ENCODE peak calls at places on chromosomes 16 and 17, in eight cellular contexts. L, I, P, W, X, O, Z and E are unnamed samples. For H3K4me1, the result is how much of the 10 kb centered on the place peaks cover.

GRCh38 chr17:73427198-73427597 is 115.4 kb upstream of the CDC42EP4 start:
- DNase-seq in O (no peak), I (peak), P (no peak), L (no peak), Z (no peak), W (no peak), X (no peak), E (no peak)

GRCh38 chr16:25155553-25156460 is 44.3 kb downstream of the LCMT1 start:
- DNase-seq in X (no peak), I (no peak), Z (no peak), W (no peak), P (no peak), L (no peak), O (no peak), E (no peak)

GRCh38 chr17:61805399-61805798 is 57.9 kb downstream of the BRIP1 start:
- DNase-seq in P (no peak), W (no peak), Z (no peak), I (no peak), X (no peak), L (no peak), O (peak), E (no peak)

GRCh38 chr17:45372325-45372869 is 55.6 kb upstream of the MAP3K14 start:
- DNase-seq in Z (no peak), L (no peak), I (no peak), W (peak), P (no peak), O (no peak), X (peak), E (no peak)

GRCh38 chr16:67917140-67917851 is 14.4 kb downstream of the CTRL start:
- DNase-seq in O (no peak), W (no peak), Z (no peak), I (no peak), P (no peak), L (no peak), X (no peak), E (no peak)

GRCh38 chr17:81420769-81421462 is 25.7 kb downstream of the BAHCC1 start:
- DNase-seq in O (no peak), I (no peak), Z (no peak), W (no peak), X (no peak), L (no peak), P (no peak), E (peak)

GRCh38 chr17:75817571-75817970 is 26.6 kb downstream of the UNC13D start:
- DNase-seq in W (no peak), Z (no peak), O (no peak), L (no peak), I (no peak), X (no peak), P (no peak), E (no peak)

GRCh38 chr16:15856217-15856616 is 611 bp downstream of the MYH11 start:
- DNase-seq in O (no peak), I (no peak), W (no peak), L (no peak), P (no peak), X (no peak), Z (no peak), E (no peak)

GRCh38 chr16:22315979-22316378 is 18.8 kb downstream of the POLR3E start:
- DNase-seq in I (no peak), L (no peak), Z (no peak), W (no peak), O (no peak), P (no peak), X (no peak), E (no peak)

GRCh38 chr16:53654946-53655345 is 48.7 kb downstream of the RPGRIP1L start:
- DNase-seq in L (no peak), O (no peak), X (no peak), P (no peak), Z (no peak), W (no peak), I (no peak), E (no peak)

GRCh38 chr16:57892041-57892440 is 78.9 kb downstream of the CNGB1 start:
- DNase-seq in P (no peak), Z (no peak), W (no peak), X (no peak), O (no peak), L (no peak), I (no peak), E (no peak)

GRCh38 chr17:35534694-35535093 is 2.8 kb downstream of the SLFN12L start:
- DNase-seq in I (no peak), P (no peak), Z (no peak), W (no peak), X (no peak), L (no peak), O (no peak), E (no peak)

GRCh38 chr17:35529868-35530267 is 7.6 kb downstream of the SLFN12L start:
- DNase-seq in Z (no peak), L (no peak), O (no peak), I (no peak), P (no peak), W (no peak), X (no peak), E (no peak)

GRCh38 chr17:35536664-35537160 is 766 bp downstream of the SLFN12L start:
- DNase-seq in W (no peak), Z (no peak), I (no peak), L (no peak), P (no peak), O (no peak), X (no peak), E (no peak)

DNA sequence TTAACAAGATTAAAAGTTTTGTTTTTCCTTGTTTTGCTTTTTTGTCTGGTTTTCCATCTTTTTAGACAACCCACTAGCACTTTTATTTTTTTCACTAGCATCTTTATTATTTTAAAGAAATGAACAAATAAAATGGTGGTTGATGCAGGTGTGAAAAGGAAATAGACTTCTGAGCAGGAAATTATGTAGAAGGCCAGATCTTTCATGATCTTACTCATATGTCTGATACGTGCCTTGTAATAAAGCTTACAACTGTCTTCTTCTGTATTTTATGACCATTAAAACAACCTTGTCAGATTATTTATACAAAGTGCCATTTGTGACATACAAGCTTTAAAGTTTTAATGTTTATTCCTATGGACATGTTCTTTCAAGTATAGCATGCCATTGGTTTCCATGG is 6.3 kb downstream of the SLFN12L start:
- DNase-seq in X (no peak), Z (no peak), O (no peak), I (no peak), L (no peak), P (no peak), W (no peak), E (no peak)
- H3K4me1 ChIP-seq in X (under half), Z (under half), O (under half), I (under half), L (under half), P (under half), W (under half), E (under half)

GRCh38 chr17:57010495-57010894 is 32.6 kb downstream of the SCPEP1 start:
- DNase-seq in P (no peak), X (no peak), I (no peak), W (no peak), Z (no peak), O (no peak), L (no peak), E (no peak)
- H3K4me3 ChIP-seq in P (no peak), X (no peak), I (no peak), W (no peak), Z (no peak), O (no peak), L (no peak), E (no peak)

GRCh38 chr16:73026754-73027654 is 20.9 kb downstream of the ZFHX3 start:
- DNase-seq in X (no peak), L (no peak), Z (no peak), O (no peak), W (peak), I (no peak), P (no peak), E (no peak)

GRCh38 chr16:73025111-73025505 is 22.8 kb downstream of the ZFHX3 start:
- DNase-seq in I (no peak), O (no peak), P (no peak), L (no peak), W (peak), Z (no peak), X (no peak), E (no peak)

GRCh38 chr16:73023752-73024570 is 24.0 kb downstream of the ZFHX3 start:
- DNase-seq in O (no peak), W (peak), Z (no peak), X (no peak), L (no peak), P (no peak), I (no peak), E (no peak)

GRCh38 chr16:73024571-73025105 is 23.3 kb downstream of the ZFHX3 start:
- DNase-seq in I (no peak), P (no peak), W (peak), Z (no peak), O (no peak), L (no peak), X (no peak), E (no peak)

GRCh38 chr16:73025506-73026131 is 22.3 kb downstream of the ZFHX3 start:
- DNase-seq in L (no peak), O (no peak), X (no peak), I (no peak), Z (no peak), W (peak), P (no peak), E (no peak)
- TF ChIP-seq POLR2AphosphoS5 in L (no peak), O (no peak), X (no peak), I (peak), Z (no peak), W (peak), P (no peak), E (no peak)

GRCh38 chr17:40726919-40727318 is 23.4 kb upstream of the KRT24 start:
- DNase-seq in P (no peak), Z (peak), L (no peak), W (no peak), O (peak), I (no peak), X (no peak), E (no peak)

GRCh38 chr17:40727447-40728231 is 24.1 kb upstream of the KRT24 start:
- DNase-seq in X (no peak), Z (no peak), O (no peak), P (no peak), W (no peak), I (no peak), L (no peak), E (no peak)

GRCh38 chr17:40735016-40735415 is 20.1 kb downstream of the KRT25 start:
- DNase-seq in L (no peak), Z (no peak), O (no peak), W (no peak), I (no peak), P (no peak), X (no peak), E (no peak)

GRCh38 chr17:40730974-40731373 is 24.2 kb downstream of the KRT25 start:
- DNase-seq in P (no peak), Z (no peak), O (no peak), X (no peak), I (no peak), W (no peak), L (no peak), E (no peak)
- H3K4me1 ChIP-seq in P (under half), Z (under half), O (under half), X (under half), I (under half), W (under half), L (under half), E (under half)

DNA sequence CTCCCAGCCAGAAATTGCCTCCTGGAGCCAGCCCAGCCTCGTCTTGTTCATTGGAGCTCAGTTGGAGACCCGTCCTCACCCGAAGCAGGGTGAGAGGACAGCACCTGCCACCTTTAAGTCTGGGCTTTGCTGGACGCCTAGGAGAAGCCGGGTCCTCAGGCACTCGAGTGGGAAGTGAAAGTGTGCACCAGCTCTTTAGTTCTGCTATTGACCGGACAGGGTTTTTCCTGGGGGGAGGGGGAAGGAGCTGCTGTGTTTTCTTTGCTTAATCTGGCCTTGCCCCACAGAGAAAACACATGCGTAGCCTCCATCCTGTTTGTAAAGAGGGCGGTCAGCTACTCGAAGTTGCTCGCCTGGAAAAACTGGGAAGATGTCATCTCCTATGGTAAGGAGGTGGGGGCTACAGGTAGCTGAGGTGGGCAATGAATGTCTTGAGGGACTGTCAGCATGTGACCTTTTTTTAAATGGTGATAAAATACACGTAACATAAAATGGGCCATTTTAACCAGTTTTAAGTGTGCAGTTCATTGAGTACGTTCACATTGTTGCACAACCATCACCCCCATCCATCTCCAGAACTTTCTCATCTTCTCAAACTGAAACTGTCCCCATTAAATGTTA is 34.4 kb downstream of the CMIP start:
- DNase-seq in Z (no peak), O (no peak), P (peak), W (no peak), X (no peak), L (no peak), I (peak), E (peak)
- H3K4me3 ChIP-seq in Z (no peak), O (no peak), P (no peak), W (no peak), X (no peak), L (no peak), I (no peak), E (no peak)

GRCh38 chr17:35811759-35812158 is 2.5 kb downstream of the TAF15 start:
- DNase-seq in O (no peak), I (no peak), X (no peak), Z (no peak), L (no peak), P (no peak), W (no peak), E (no peak)
- TF ChIP-seq POLR2AphosphoS5 in O (no peak), I (no peak), X (no peak), Z (no peak), L (no peak), P (no peak), W (no peak), E (no peak)

DNA sequence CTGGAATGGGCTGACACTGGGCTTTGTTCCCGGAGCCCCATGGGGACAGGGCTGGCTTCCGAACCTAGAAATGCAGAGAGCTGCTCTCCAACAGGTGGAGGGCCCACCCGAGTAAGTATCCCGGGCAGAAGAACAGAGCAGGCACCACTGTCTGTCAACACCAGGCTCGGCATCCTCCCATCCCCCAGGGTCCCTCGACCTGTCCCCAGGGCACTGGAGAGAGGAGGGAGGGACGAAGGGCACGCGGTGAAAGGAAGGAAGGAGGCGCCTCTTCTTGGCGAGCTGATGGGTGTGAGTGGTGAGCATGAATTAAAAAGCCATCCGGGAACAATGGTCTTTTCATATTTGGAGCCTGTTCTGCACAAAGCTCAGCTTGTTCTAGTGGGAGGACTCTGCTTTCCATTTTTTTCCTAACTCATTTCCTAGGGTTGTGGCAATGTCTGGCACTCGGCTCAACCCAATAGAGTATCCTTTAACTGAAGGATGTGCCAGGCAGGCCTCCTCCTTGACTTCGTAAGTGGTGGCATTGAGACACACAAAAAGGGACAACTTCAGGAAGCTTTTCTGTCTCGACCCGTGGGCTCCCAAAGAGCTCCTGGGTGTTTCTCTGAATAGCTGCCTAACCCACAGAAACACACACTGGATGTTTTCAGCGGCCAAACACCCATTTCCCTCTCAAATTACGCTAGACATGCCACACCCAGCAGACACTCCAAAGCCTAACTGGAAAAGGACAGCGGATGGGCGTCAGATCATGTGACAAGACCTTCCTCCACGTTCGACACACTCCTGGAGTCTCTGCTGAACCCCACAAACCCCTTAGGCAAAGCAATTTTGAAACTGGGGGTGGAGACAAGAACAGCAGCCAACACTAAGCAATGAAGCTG is 47.7 kb downstream of the ZFHX3 start:
- DNase-seq in W (peak), O (no peak), P (no peak), L (no peak), Z (no peak), I (peak), X (no peak), E (no peak)
- H3K4me1 ChIP-seq in W (under half), O (under half), P (under half), L (under half), Z (under half), I (under half), X (half or more), E (half or more)

DNA sequence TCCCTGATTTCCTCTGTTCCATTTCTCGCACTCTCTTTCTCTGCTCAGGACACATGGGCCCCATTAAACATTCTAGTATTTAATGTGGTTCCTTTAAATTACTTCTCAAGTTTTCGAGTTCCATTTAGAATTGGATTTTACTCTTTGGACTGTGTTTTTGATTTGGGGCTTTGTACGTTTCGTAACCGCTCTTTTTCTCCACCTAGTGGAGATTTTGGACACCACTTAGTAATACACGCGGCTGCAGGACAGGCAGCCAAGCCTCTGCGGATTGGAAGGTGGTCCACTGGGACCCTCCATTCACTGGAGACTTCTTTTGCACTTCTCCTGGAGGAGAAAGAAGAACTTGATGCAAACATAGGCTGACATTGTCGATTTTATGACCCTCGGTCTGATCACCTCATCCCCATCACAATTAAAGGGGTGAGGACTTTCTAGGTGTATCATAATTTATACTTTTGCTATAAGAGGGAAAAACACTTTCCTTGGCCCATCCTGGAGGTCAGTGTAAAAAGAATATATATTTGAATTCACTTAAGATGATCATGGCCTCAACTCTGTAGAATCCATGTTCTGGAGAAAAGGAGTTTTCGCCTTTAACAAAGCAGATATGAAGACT is 85.8 kb downstream of the NOG start:
- DNase-seq in W (no peak), P (no peak), X (no peak), L (peak), Z (peak), O (peak), I (no peak), E (no peak)
- H3K4me3 ChIP-seq in W (peak), P (no peak), X (peak), L (no peak), Z (peak), O (no peak), I (no peak), E (peak)

DNA sequence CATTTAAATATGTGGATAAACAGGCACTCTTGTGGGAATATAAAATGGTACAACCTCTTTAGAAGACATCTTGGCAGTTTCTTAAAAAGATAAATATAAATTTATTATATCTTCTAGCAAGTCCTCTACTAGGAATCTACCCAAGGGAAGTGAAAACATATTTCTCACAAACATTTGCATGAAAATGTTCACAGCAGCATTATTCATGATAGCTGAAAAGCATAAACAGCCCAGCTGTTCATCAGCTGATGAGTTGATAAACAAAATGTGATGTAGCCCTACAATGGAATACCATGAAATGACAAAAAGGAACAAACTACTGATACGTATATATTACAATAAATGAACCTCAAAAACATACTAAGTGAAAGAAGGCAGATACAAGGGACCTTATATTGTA is 12.0 kb downstream of the DGKE start:
- DNase-seq in W (no peak), I (no peak), L (no peak), P (no peak), Z (no peak), X (no peak), O (no peak), E (no peak)
- TF ChIP-seq POLR2AphosphoS5 in W (no peak), I (no peak), L (no peak), P (no peak), Z (no peak), X (no peak), O (no peak), E (no peak)